ENCODE peak calls at places on chromosomes 16 and 17, in nine cellular contexts. B is naive thymus-derived CD8-positive, alpha-beta T cell; Z is HFFc6; U is putamen; D is GM06990; A is stimulated activated CD4-positive, alpha-beta T cell treated with anti-CD3 and anti-CD28 coated beads, Interleukin-4, amount 100 ng/mL, for 4 hours; W is A172; E is EH; V is activated naive CD8-positive, alpha-beta T cell treated with anti-CD3 and anti-CD28 coated beads, Interleukin-2, amount 50 U/mL, for 24 hours. N is an unnamed sample.

GRCh38 chr17:42163113-42163512 is 8.3 kb upstream of the RAB5C start:
- DNase-seq in B (no peak), Z (no peak), U (no peak), D (no peak), A (peak), W (no peak), E (no peak), V (peak), N (peak)

GRCh38 chr17:57675988-57676387 is 69.1 kb downstream of the CCDC182 start:
- DNase-seq in B (no peak), Z (no peak), U (no peak), D (no peak), A (no peak), W (no peak), E (no peak), V (no peak), N (no peak)

GRCh38 chr17:72726936-72727335 is 365.6 kb downstream of the SLC39A11 start:
- DNase-seq in B (peak), Z (no peak), U (no peak), D (peak), A (no peak), W (peak), E (peak), V (peak), N (peak)

GRCh38 chr17:77831497-77832179 is 126.9 kb upstream of the TNRC6C start:
- DNase-seq in B (no peak), Z (no peak), U (no peak), D (no peak), A (no peak), W (peak), E (peak), V (no peak), N (no peak)

GRCh38 chr16:30028438-30029093 is 2.5 kb downstream of the TLCD3B start:
- DNase-seq in B (no peak), Z (no peak), U (no peak), D (no peak), A (no peak), W (peak), E (peak), V (no peak), N (no peak)

GRCh38 chr17:74960739-74961342 is 11.7 kb downstream of the HID1 start:
- DNase-seq in B (no peak), Z (peak), U (no peak), D (peak), A (peak), W (no peak), E (peak), V (peak), N (peak)

GRCh38 chr17:45987706-45988105 is 11.3 kb upstream of the STH start:
- DNase-seq in B (no peak), Z (no peak), U (no peak), D (no peak), A (no peak), W (no peak), E (no peak), V (no peak), N (no peak)

GRCh38 chr17:80362428-80363119 is 52.4 kb upstream of the ENDOV start:
- DNase-seq in B (no peak), Z (peak), U (no peak), D (no peak), A (no peak), W (no peak), E (peak), V (no peak), N (no peak)

GRCh38 chr17:35147313-35147982 is at the start of gene UNC45B:
- DNase-seq in B (no peak), Z (no peak), U (no peak), D (no peak), A (no peak), W (no peak), E (no peak), V (no peak), N (no peak)

GRCh38 chr16:74865922-74866598 is 91.4 kb upstream of the FA2H start:
- DNase-seq in B (no peak), Z (no peak), U (no peak), D (no peak), A (no peak), W (peak), E (no peak), V (no peak), N (no peak)

GRCh38 chr17:48484256-48484655 is 46.6 kb downstream of the HOXB1 start:
- DNase-seq in B (no peak), Z (peak), U (no peak), D (no peak), A (no peak), W (peak), E (peak), V (no peak), N (no peak)

GRCh38 chr17:48149174-48150106 is 41.9 kb downstream of the SNX11 start:
- DNase-seq in B (no peak), Z (no peak), U (peak), D (no peak), A (no peak), W (no peak), E (peak), V (no peak), N (no peak)

GRCh38 chr17:78805301-78805700 is 23.2 kb upstream of the CYTH1 start:
- DNase-seq in B (no peak), Z (no peak), U (no peak), D (no peak), A (peak), W (no peak), E (no peak), V (peak), N (no peak)

GRCh38 chr16:79792952-79793351 is 192.4 kb upstream of the MAF start:
- DNase-seq in B (no peak), Z (no peak), U (no peak), D (no peak), A (no peak), W (no peak), E (no peak), V (no peak), N (no peak)

GRCh38 chr16:46918905-46919792 is 35.0 kb downstream of the GPT2 start:
- DNase-seq in B (no peak), Z (no peak), U (no peak), D (peak), A (no peak), W (no peak), E (no peak), V (no peak), N (peak)

GRCh38 chr16:19008245-19008644 is 24.5 kb downstream of the TMC7 start:
- DNase-seq in B (no peak), Z (peak), U (no peak), D (no peak), A (no peak), W (peak), E (peak), V (no peak), N (no peak)

GRCh38 chr17:47607481-47607880 is 42.2 kb upstream of the KPNB1 start:
- DNase-seq in B (no peak), Z (no peak), U (no peak), D (no peak), A (no peak), W (no peak), E (no peak), V (no peak), N (no peak)

GRCh38 chr16:529012-529575 is 1.6 kb downstream of the CAPN15 start:
- DNase-seq in B (no peak), Z (no peak), U (no peak), D (no peak), A (no peak), W (peak), E (no peak), V (no peak), N (no peak)